ENCODE peak calls at places on chromosomes 7 and 10, in six cellular contexts. H is spleen, C is neural crest cell, X is cardiac muscle cell, A is ovary, Y is suprapubic skin. G is an unnamed sample.

GRCh38 chr7:29288534-29289091 is 94.0 kb downstream of the CHN2 start:
- DNase-seq in H (no peak), Y (no peak), C (no peak), X (no peak), A (no peak), G (no peak)

GRCh38 chr10:79136227-79137005 is 67.7 kb downstream of the ZMIZ1 start:
- DNase-seq in Y (no peak), X (no peak), H (no peak), C (no peak), A (no peak), G (no peak)

GRCh38 chr10:317219-317868 is 182.1 kb downstream of the ZMYND11 start:
- DNase-seq in Y (no peak), C (no peak), X (peak), H (peak), A (no peak), G (no peak)

GRCh38 chr7:71173955-71174354 is 42.0 kb downstream of the GALNT17 start:
- DNase-seq in Y (no peak), C (no peak), H (no peak), A (peak), X (peak), G (no peak)

GRCh38 chr7:99422091-99422624 is 13.4 kb downstream of the BUD31 start:
- DNase-seq in X (no peak), A (no peak), Y (no peak), C (no peak), H (no peak), G (no peak)

GRCh38 chr7:27814054-27814453 is 74.1 kb downstream of the TAX1BP1 start:
- DNase-seq in H (no peak), C (no peak), A (no peak), Y (no peak), X (peak), G (no peak)

GRCh38 chr10:42996588-42996987 is 80.3 kb upstream of the RET start:
- DNase-seq in A (no peak), C (no peak), H (no peak), X (no peak), Y (no peak), G (no peak)

GRCh38 chr10:64116731-64117130 is 595.5 kb downstream of the REEP3 start:
- DNase-seq in A (no peak), C (no peak), Y (no peak), H (no peak), X (no peak), G (no peak)

GRCh38 chr10:94011296-94011695 is 17.6 kb downstream of the PLCE1 start:
- DNase-seq in C (no peak), H (no peak), Y (no peak), X (no peak), A (no peak), G (no peak)

GRCh38 chr7:99106869-99107268 is 37.0 kb downstream of the SMURF1 start:
- DNase-seq in H (no peak), C (no peak), Y (no peak), A (no peak), X (no peak), G (no peak)

GRCh38 chr7:38382627-38383026 is 109.2 kb upstream of the TARP start:
- DNase-seq in H (no peak), Y (no peak), A (no peak), C (no peak), X (peak), G (no peak)

GRCh38 chr10:128092454-128092853 is 33.8 kb downstream of the MKI67 start:
- DNase-seq in A (no peak), Y (no peak), X (peak), H (no peak), C (no peak), G (no peak)

GRCh38 chr10:29970012-29970396 is 89.4 kb downstream of the JCAD start:
- DNase-seq in A (no peak), X (no peak), Y (no peak), C (no peak), H (no peak), G (no peak)

GRCh38 chr10:80772596-80772995 is 234.9 kb downstream of the SH2D4B start:
- DNase-seq in X (no peak), A (no peak), H (no peak), Y (no peak), C (no peak), G (no peak)

GRCh38 chr10:103629581-103629980 is 136.1 kb downstream of the NEURL1 start:
- DNase-seq in C (no peak), Y (no peak), A (no peak), X (no peak), H (no peak), G (no peak)

GRCh38 chr7:66877577-66878300 is 43.3 kb upstream of the TMEM248 start:
- DNase-seq in H (no peak), Y (no peak), X (no peak), C (no peak), A (no peak), G (no peak)

GRCh38 chr10:44198780-44199097 is 186.2 kb downstream of the CXCL12 start:
- DNase-seq in Y (no peak), C (no peak), A (no peak), X (no peak), H (no peak), G (peak)

GRCh38 chr7:2036786-2037185 is 196.0 kb downstream of the MAD1L1 start:
- DNase-seq in X (no peak), H (peak), A (no peak), C (no peak), Y (peak), G (peak)

GRCh38 chr10:133012573-133013359 is 70.4 kb upstream of the CFAP46 start:
- DNase-seq in C (no peak), Y (no peak), X (no peak), H (peak), A (no peak), G (peak)

GRCh38 chr7:133040617-133041016 is 41.3 kb downstream of the CHCHD3 start:
- DNase-seq in Y (no peak), H (no peak), A (no peak), X (no peak), C (no peak), G (no peak)

GRCh38 chr10:26881600-26882331 is 21.0 kb upstream of the ABI1 start:
- DNase-seq in X (peak), C (no peak), H (no peak), Y (no peak), A (no peak), G (no peak)

GRCh38 chr10:95531994-95532399 is 29.2 kb downstream of the SORBS1 start:
- DNase-seq in C (no peak), X (no peak), H (no peak), A (no peak), Y (no peak), G (no peak)

GRCh38 chr10:5038703-5039102 is 35.0 kb upstream of the AKR1C2 start:
- DNase-seq in A (no peak), X (peak), Y (no peak), C (no peak), H (no peak), G (no peak)

GRCh38 chr10:663844-664243 is 25.6 kb downstream of the DIP2C start:
- DNase-seq in C (peak), X (no peak), Y (no peak), A (no peak), H (no peak), G (no peak)

GRCh38 chr7:102834999-102835398 is 77.8 kb upstream of the LRRC17 start:
- DNase-seq in Y (no peak), X (peak), A (no peak), C (no peak), H (no peak), G (no peak)

G was measured in psoas muscle.